ENCODE peak calls at places on chromosomes 11 and 22, in five cellular contexts. I is OCI-LY7, O is brain microvascular endothelial cell, L is AG10803, C is AG04449. N is an unnamed sample.

GRCh38 chr11:131691558-131692041 is 321.2 kb downstream of the NTM start:
- DNase-seq in I (no peak), O (no peak), L (peak; percentile 13), C (no peak), N (no peak)

GRCh38 chr11:60064115-60064514 is 7.7 kb downstream of the MS4A3 start:
- DNase-seq in I (peak; percentile 3), O (no peak), L (no peak), C (no peak), N (no peak)

GRCh38 chr11:107505667-107506066 is 48.0 kb upstream of the CWF19L2 start:
- DNase-seq in I (no peak), O (no peak), L (no peak), C (no peak), N (no peak)

GRCh38 chr22:20647586-20648305 is 126.2 kb upstream of the SERPIND1 start:
- DNase-seq in I (no peak), O (no peak), L (no peak), C (no peak), N (no peak)

GRCh38 chr22:42742940-42743339 is 22.3 kb upstream of the A4GALT start:
- DNase-seq in I (no peak), O (no peak), L (peak; percentile 61), C (no peak), N (no peak)

GRCh38 chr11:126716456-126717083 is 284.0 kb downstream of the KIRREL3 start:
- DNase-seq in I (peak; percentile 43), O (peak; percentile 36), L (peak; percentile 37), C (no peak), N (peak; percentile 25)

GRCh38 chr22:37374571-37374970 is 52.7 kb downstream of the ELFN2 start:
- DNase-seq in I (no peak), O (no peak), L (no peak), C (no peak), N (no peak)

GRCh38 chr11:48001438-48002021 is 21.2 kb downstream of the PTPRJ start:
- DNase-seq in I (peak; percentile 75), O (peak; percentile 75), L (peak; percentile 53), C (peak; percentile 64), N (peak; percentile 71)

GRCh38 chr22:30968015-30968923 is at the start of gene MORC2:
- DNase-seq in I (no peak), O (no peak), L (no peak), C (no peak), N (no peak)

GRCh38 chr22:23263651-23264555 is 83.6 kb downstream of the BCR start:
- DNase-seq in I (peak; percentile 83), O (no peak), L (no peak), C (no peak), N (peak; percentile 18)

GRCh38 chr11:64153831-64154230 is 12.1 kb downstream of the MACROD1 start:
- DNase-seq in I (no peak), O (no peak), L (no peak), C (no peak), N (no peak)

GRCh38 chr11:27865105-27865504 is 164.8 kb upstream of the BDNF start:
- DNase-seq in I (no peak), O (no peak), L (no peak), C (no peak), N (no peak)

GRCh38 chr11:134405841-134406240 is 6.2 kb downstream of the B3GAT1 start:
- DNase-seq in I (no peak), O (no peak), L (no peak), C (no peak), N (no peak)

GRCh38 chr22:27507935-27508504 is 293.5 kb downstream of the MN1 start:
- DNase-seq in I (peak; percentile 3), O (no peak), L (no peak), C (no peak), N (peak; percentile 36)

GRCh38 chr11:120222916-120223315 is 12.1 kb downstream of the OAF start:
- DNase-seq in I (no peak), O (no peak), L (no peak), C (no peak), N (no peak)

GRCh38 chr11:47101452-47101851 is 75.2 kb downstream of the ARFGAP2 start:
- DNase-seq in I (peak; percentile 27), O (no peak), L (no peak), C (no peak), N (no peak)

GRCh38 chr11:109963101-109963500 is 130.1 kb upstream of the ZC3H12C start:
- DNase-seq in I (no peak), O (no peak), L (no peak), C (no peak), N (no peak)

GRCh38 chr11:68750197-68750987 is 928 bp downstream of the TESMIN start:
- DNase-seq in I (no peak), O (no peak), L (no peak), C (no peak), N (no peak)

GRCh38 chr11:62555464-62556092 is 9.0 kb upstream of the AHNAK start:
- DNase-seq in I (peak; percentile 52), O (no peak), L (no peak), C (no peak), N (no peak)

GRCh38 chr11:121448431-121448941 is 3.6 kb upstream of the SORL1 start:
- DNase-seq in I (peak; percentile 62), O (no peak), L (no peak), C (no peak), N (no peak)

GRCh38 chr11:119155733-119156492 is 7.1 kb downstream of the ABCG4 start:
- DNase-seq in I (peak; percentile 45), O (no peak), L (no peak), C (no peak), N (no peak)

GRCh38 chr11:119626197-119626909 is 102.6 kb downstream of the NECTIN1 start:
- DNase-seq in I (no peak), O (no peak), L (no peak), C (no peak), N (no peak)

GRCh38 chr11:128882451-128882850 is 8.7 kb upstream of the KCNJ5 start:
- DNase-seq in I (no peak), O (no peak), L (no peak), C (no peak), N (no peak)

GRCh38 chr11:1514349-1515061 is 27.9 kb upstream of the MOB2 start:
- DNase-seq in I (no peak), O (no peak), L (no peak), C (no peak), N (no peak)

GRCh38 chr22:21916309-21916918 is 36.2 kb downstream of the PPM1F start:
- DNase-seq in I (no peak), O (no peak), L (no peak), C (no peak), N (no peak)

GRCh38 chr22:29302402-29302680 is 4.1 kb upstream of the GAS2L1 start:
- DNase-seq in I (no peak), O (no peak), L (no peak), C (no peak), N (no peak)

GRCh38 chr11:15471709-15472404 is 357.1 kb downstream of the INSC start:
- DNase-seq in I (no peak), O (no peak), L (no peak), C (no peak), N (no peak)

GRCh38 chr11:16902182-16902581 is 112.0 kb downstream of the PLEKHA7 start:
- DNase-seq in I (no peak), O (no peak), L (no peak), C (no peak), N (no peak)

GRCh38 chr11:12868315-12869073 is 140.6 kb upstream of the RASSF10 start:
- DNase-seq in I (no peak), O (no peak), L (no peak), C (no peak), N (peak; percentile 39)
- TF ChIP-seq CTCF in I (peak; percentile 45), O (peak; percentile 49), L (peak; percentile 36), C (peak; percentile 0), N (peak; percentile 76)

DNA sequence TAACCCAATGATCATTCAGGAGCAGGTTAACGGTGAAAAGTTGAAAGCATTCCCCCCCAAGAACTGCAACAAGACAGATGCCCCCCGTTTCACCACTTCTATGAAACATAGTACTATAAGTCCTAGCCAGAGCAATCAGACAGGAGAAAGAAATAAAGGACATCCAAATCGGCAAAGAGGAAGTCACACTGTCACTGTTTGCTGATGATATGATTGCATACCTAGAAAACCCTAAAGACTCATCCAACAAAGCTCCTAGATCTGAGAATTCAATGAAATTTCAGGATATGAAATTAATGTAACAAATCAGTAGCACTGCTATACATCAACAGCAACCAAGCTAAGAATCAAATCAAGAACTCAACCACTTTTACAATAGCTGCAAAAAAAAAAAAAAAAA is 32.8 kb downstream of the PIWIL3 start:
- DNase-seq in I (no peak), O (no peak), L (no peak), C (no peak), N (no peak)
- TF ChIP-seq CTCF in I (no peak), O (no peak), L (no peak), C (no peak), N (no peak)

DNA sequence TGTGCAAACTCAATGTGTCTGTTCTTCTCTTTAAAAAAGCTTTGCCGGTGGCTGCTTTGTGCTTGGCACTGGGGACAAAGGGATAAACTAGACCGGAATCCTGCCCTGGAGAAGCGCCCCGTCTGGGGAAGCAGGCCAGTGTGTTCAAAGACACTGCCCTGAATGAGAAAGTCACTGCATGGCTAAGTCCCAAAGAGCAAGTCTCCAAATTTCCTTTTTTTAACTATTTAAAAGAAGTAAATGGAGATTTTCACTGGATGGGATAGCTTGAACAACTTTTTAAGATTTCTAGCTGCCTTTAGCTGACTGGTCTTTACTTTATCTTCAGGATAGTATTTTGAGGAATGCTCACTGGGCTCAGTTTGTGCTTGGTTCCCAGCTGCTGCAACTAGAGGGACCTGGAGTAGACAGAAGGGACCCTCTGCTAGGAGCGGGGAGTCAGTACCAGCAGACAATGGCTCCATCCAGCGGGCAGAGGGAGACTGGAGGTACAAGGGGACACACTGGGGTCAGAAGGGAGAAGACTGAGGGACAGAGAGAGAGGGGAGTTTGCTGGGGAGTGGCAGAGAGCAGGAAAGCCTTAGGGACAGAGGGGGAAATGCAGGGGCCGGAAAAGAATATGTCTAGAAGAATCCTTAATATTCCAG is 22.2 kb upstream of the ACER3 start:
- DNase-seq in I (no peak), O (no peak), L (no peak), C (no peak), N (no peak)
- TF ChIP-seq CTCF in I (no peak), O (peak; percentile 72), L (peak; percentile 26), C (peak; percentile 49), N (peak; percentile 36)

GRCh38 chr11:13238879-13239514 is 38.6 kb upstream of the BMAL1 start:
- DNase-seq in I (peak; percentile 54), O (peak; percentile 44), L (peak; percentile 51), C (no peak), N (peak; percentile 29)
- TF ChIP-seq CTCF in I (peak; percentile 94), O (peak; percentile 92), L (peak; percentile 89), C (peak; percentile 67), N (peak; percentile 97)

DNA sequence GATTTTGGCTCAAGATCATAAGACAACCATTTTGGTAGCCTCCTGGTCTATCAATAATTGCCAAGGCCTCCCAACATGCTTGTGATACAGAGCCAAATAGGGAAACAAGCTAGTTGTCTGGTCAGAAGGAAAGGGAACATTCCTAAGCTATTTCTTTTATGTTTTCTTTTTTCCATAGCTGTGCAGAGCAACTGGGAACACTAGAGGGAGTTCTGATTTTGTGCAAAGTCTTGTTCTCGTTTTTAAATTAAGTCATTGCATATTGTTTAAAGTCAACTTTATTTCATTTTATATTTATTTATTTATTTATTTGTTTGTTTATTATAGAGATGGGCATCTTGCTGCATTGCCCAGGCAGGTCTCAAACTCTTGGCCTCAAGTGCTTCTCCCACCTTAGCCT is 416.8 kb upstream of the CHORDC1 start:
- DNase-seq in I (no peak), O (peak; percentile 17), L (no peak), C (no peak), N (no peak)
- TF ChIP-seq CTCF in I (peak; percentile 23), O (peak; percentile 58), L (no peak), C (no peak), N (peak; percentile 37)